ENCODE peak calls at places on chromosomes 1 and 21, in ten cellular contexts. V is cardiac fibroblast; P is CD4-positive, alpha-beta T cell; L is upper lobe of right lung; W is PC-9; A is GM10248; G is WTC11; B is mammary epithelial cell; K is GM13976; X is uterus. I is an unnamed sample.

GRCh38 chr1:66330711-66331110 is 203.2 kb upstream of the SGIP1 start:
- DNase-seq in B (peak; percentile 39), V (peak; percentile 42), A (no peak), W (no peak), G (no peak), P (no peak), L (no peak), X (no peak), K (no peak), I (no peak)

GRCh38 chr1:209850342-209850979 is 22.7 kb downstream of the UTP25 start:
- DNase-seq in V (peak; percentile 97), L (no peak), B (peak; percentile 81), G (peak; percentile 81), W (peak; percentile 33), X (no peak), K (peak; percentile 45), A (peak; percentile 55), P (peak; percentile 17), I (peak; percentile 64)

GRCh38 chr1:71788113-71788512 is 494.2 kb downstream of the NEGR1 start:
- DNase-seq in X (no peak), W (no peak), P (no peak), A (no peak), G (no peak), K (no peak), L (no peak), V (no peak), B (no peak), I (no peak)

GRCh38 chr1:156911587-156912298 is 8.7 kb upstream of the LRRC71 start:
- DNase-seq in G (no peak), V (no peak), L (no peak), W (no peak), K (no peak), B (no peak), X (no peak), A (no peak), P (no peak), I (no peak)

GRCh38 chr1:170426596-170426995 is 105.4 kb upstream of the GORAB start:
- DNase-seq in K (no peak), G (peak; percentile 26), W (no peak), L (no peak), B (no peak), A (no peak), V (no peak), X (no peak), P (no peak), I (no peak)

GRCh38 chr1:179599623-179600249 is 8.1 kb downstream of the TDRD5 start:
- DNase-seq in X (no peak), K (no peak), P (no peak), G (no peak), A (no peak), L (no peak), B (peak; percentile 32), V (peak; percentile 52), W (peak; percentile 17), I (peak; percentile 52)

GRCh38 chr1:34790985-34791384 is 1.8 kb upstream of the GJA4 start:
- DNase-seq in B (no peak), K (no peak), X (peak; percentile 33), P (no peak), L (no peak), G (no peak), V (peak; percentile 43), W (no peak), A (no peak), I (no peak)

GRCh38 chr1:6077919-6078318 is 32.2 kb downstream of the KCNAB2 start:
- DNase-seq in V (no peak), P (no peak), B (no peak), G (no peak), X (no peak), L (no peak), A (no peak), W (no peak), K (no peak), I (no peak)

GRCh38 chr1:156263288-156263655 is 15.4 kb upstream of the PAQR6 start:
- DNase-seq in P (no peak), V (no peak), X (no peak), K (no peak), G (no peak), B (no peak), A (no peak), L (no peak), W (no peak), I (no peak)

GRCh38 chr1:218346391-218347204 is 1.5 kb downstream of the TGFB2 start:
- DNase-seq in P (no peak), B (peak; percentile 32), X (peak; percentile 47), V (peak; percentile 55), A (peak; percentile 25), K (peak; percentile 35), G (peak; percentile 22), L (no peak), W (peak; percentile 33), I (peak; percentile 52)

GRCh38 chr21:17921579-17922530 is 102.7 kb upstream of the C21orf91 start:
- DNase-seq in L (no peak), K (no peak), B (peak; percentile 97), P (no peak), A (no peak), X (peak; percentile 61), V (peak; percentile 78), W (no peak), G (no peak), I (no peak)

GRCh38 chr1:90726716-90727480 is 9.8 kb upstream of the BARHL2 start:
- DNase-seq in K (peak; percentile 12), V (no peak), A (no peak), B (no peak), G (no peak), W (no peak), P (no peak), L (no peak), X (no peak), I (no peak)

GRCh38 chr1:94725566-94725965 is 94.6 kb upstream of the SLC44A3 start:
- DNase-seq in V (peak; percentile 48), G (no peak), K (no peak), L (no peak), X (no peak), A (no peak), B (peak; percentile 86), P (no peak), W (peak; percentile 22), I (peak; percentile 37)

GRCh38 chr1:110316735-110317134 is 22.4 kb upstream of the RBM15 start:
- DNase-seq in B (no peak), G (no peak), W (no peak), P (no peak), K (no peak), V (no peak), A (no peak), L (no peak), X (no peak), I (no peak)

GRCh38 chr1:12285496-12286143 is 55.8 kb downstream of the VPS13D start:
- DNase-seq in L (no peak), G (no peak), X (no peak), W (no peak), A (no peak), P (no peak), K (no peak), V (peak; percentile 72), B (no peak), I (peak; percentile 4)
- TF ChIP-seq CTCF in L (no peak), G (no peak), X (no peak), W (no peak), A (no peak), P (no peak), K (no peak), V (no peak), B (no peak), I (no peak)

DNA sequence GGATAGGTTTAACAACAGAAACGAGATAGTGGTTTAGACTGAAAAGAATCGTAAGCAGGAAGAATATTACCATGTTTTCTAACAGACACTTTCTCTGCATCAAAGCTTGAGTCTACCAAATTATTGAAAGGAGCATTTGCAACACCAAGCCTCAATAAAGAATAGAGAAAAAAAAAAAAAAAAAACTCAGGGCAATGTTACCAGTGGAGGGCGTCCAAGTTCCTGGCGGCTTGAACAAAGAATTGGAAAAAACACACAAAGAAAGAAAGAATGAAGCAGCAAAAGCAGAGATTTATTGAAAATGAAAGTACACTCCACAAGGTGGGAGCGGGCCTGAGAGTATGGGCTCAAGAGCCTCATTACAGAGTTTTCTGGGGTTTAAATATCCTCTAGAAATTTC is 686.5 kb upstream of the ADGRL2 start:
- DNase-seq in B (no peak), P (no peak), X (no peak), G (no peak), L (no peak), W (no peak), V (no peak), K (no peak), A (no peak), I (no peak)
- TF ChIP-seq CTCF in B (no peak), P (no peak), X (no peak), G (no peak), L (no peak), W (peak; percentile 27), V (no peak), K (no peak), A (no peak), I (no peak)

GRCh38 chr1:228999776-229000175 is 264.5 kb downstream of the RHOU start:
- DNase-seq in P (no peak), K (no peak), L (no peak), X (no peak), G (no peak), V (no peak), B (no peak), W (no peak), A (no peak), I (no peak)
- TF ChIP-seq CTCF in P (no peak), K (no peak), L (no peak), X (no peak), G (no peak), V (no peak), B (no peak), W (no peak), A (no peak), I (no peak)

GRCh38 chr1:198638441-198638840 is 399 bp upstream of the PTPRC start:
- DNase-seq in B (no peak), V (no peak), K (no peak), W (no peak), L (no peak), G (no peak), P (no peak), X (no peak), A (no peak), I (no peak)

GRCh38 chr1:198639581-198640235 is 868 bp downstream of the PTPRC start:
- DNase-seq in L (no peak), G (no peak), P (no peak), X (no peak), K (no peak), A (no peak), W (no peak), B (no peak), V (no peak), I (no peak)

GRCh38 chr1:198637157-198637556 is 1.7 kb upstream of the PTPRC start:
- DNase-seq in G (no peak), A (no peak), B (no peak), V (no peak), X (no peak), P (no peak), K (no peak), L (no peak), W (no peak), I (no peak)

GRCh38 chr1:198637915-198638437 is 864 bp upstream of the PTPRC start:
- DNase-seq in B (no peak), P (no peak), W (no peak), G (no peak), X (no peak), L (no peak), A (no peak), K (no peak), V (no peak), I (no peak)

DNA sequence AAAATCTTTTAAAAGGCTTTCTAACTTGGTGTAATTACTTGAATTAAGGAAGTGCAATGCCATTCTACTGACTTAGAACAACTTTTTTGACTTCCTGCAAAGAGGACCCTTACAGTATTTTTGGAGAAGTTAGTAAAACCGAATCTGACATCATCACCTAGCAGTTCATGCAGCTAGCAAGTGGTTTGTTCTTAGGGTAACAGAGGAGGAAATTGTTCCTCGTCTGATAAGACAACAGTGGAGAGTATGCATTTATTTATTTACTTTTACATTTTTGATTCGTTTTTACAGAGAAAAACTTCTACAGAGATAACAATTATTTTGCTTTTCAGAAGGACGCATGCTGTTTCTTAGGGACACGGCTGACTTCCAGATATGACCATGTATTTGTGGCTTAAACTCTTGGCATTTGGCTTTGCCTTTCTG is at the start of gene PTPRC:
- DNase-seq in K (peak; percentile 18), L (no peak), X (no peak), V (no peak), B (no peak), A (peak; percentile 26), W (no peak), G (no peak), P (no peak), I (no peak)
- TF ChIP-seq CTCF in K (no peak), L (no peak), X (no peak), V (no peak), B (no peak), A (no peak), W (no peak), G (no peak), P (no peak), I (no peak)